ENCODE peak calls at places on chromosomes 3 and 15, in five cellular contexts. Q is GM20000, J is T-helper 17 cell, I is cardiac fibroblast, Y is mucosa of gallbladder. H is an unnamed sample.

GRCh38 chr3:15097889-15098288 is 1.1 kb downstream of the RBSN start:
- DNase-seq in Y (no peak), I (peak; percentile 14), J (no peak), Q (no peak), H (peak; percentile 49)

GRCh38 chr15:25508369-25509002 is 69.7 kb upstream of the UBE3A start:
- DNase-seq in I (peak; percentile 62), Y (no peak), Q (peak; percentile 21), J (no peak), H (peak; percentile 1)

GRCh38 chr15:83066034-83066760 is 855 bp downstream of the BTBD1 start:
- DNase-seq in J (no peak), Y (no peak), Q (peak; percentile 16), I (no peak), H (peak; percentile 20)

GRCh38 chr3:191762323-191762960 is 301.5 kb downstream of the PYDC2 start:
- DNase-seq in J (no peak), Y (no peak), I (peak; percentile 80), Q (no peak), H (peak; percentile 29)

GRCh38 chr15:38631126-38632075 is 66.8 kb upstream of the RASGRP1 start:
- DNase-seq in I (no peak), J (no peak), Q (no peak), Y (no peak), H (no peak)

GRCh38 chr3:184227481-184227935 is 1.9 kb upstream of the VWA5B2 start:
- DNase-seq in I (peak; percentile 33), Q (peak; percentile 83), J (peak; percentile 39), Y (no peak), H (peak; percentile 66)

GRCh38 chr15:76996526-76997401 is 1.8 kb downstream of the PSTPIP1 start:
- DNase-seq in Q (no peak), J (no peak), I (peak; percentile 50), Y (no peak), H (no peak)

GRCh38 chr3:11434017-11434526 is 161.9 kb downstream of the ATG7 start:
- DNase-seq in Q (no peak), I (peak; percentile 95), J (no peak), Y (peak; percentile 38), H (no peak)

GRCh38 chr3:119579366-119580147 is at the start of gene ADPRH:
- DNase-seq in I (peak; percentile 68), Y (peak; percentile 72), Q (peak; percentile 75), J (peak; percentile 51), H (peak; percentile 50)

GRCh38 chr15:48695088-48695834 is 49.8 kb upstream of the FBN1 start:
- DNase-seq in Q (no peak), I (peak; percentile 94), J (no peak), Y (no peak), H (no peak)

GRCh38 chr15:68271854-68272471 is 5.6 kb upstream of the FEM1B start:
- DNase-seq in Q (no peak), Y (peak; percentile 24), I (peak; percentile 81), J (no peak), H (no peak)

GRCh38 chr3:14522129-14522691 is 17.9 kb downstream of the GRIP2 start:
- DNase-seq in J (no peak), Q (no peak), I (no peak), Y (no peak), H (no peak)

GRCh38 chr3:168197162-168197561 is 101.4 kb upstream of the GOLIM4 start:
- DNase-seq in Q (no peak), Y (no peak), I (no peak), J (no peak), H (no peak)

GRCh38 chr15:76546805-76547204 is 210.2 kb downstream of the ISL2 start:
- DNase-seq in Y (no peak), I (no peak), J (no peak), Q (no peak), H (no peak)

GRCh38 chr3:37347941-37348340 is 173.6 kb upstream of the LRRFIP2 start:
- DNase-seq in Y (no peak), Q (no peak), I (no peak), J (no peak), H (no peak)